ENCODE peak calls at places on chromosomes 3 and 15, in eight cellular contexts. One of them, this sample, is unnamed.

GRCh38 chr3:189841474-189842205 is 210.5 kb downstream of the TP63 start:
- DNase-seq in chondrocyte: no peak
- DNase-seq in hepatocyte: peak; percentile 15
- DNase-seq in activated T-helper 1 cell treated with anti-CD3 and anti-CD28 coated beads, Interleukin-12 subunit alpha, Interleukin-12 subunit beta, Interleukin-2, Interleukin-4 antibody, amounts not matched to agents 30 ng/mL and 10 ng/mL and 1 ng/mL, durations not matched to agents 14 hours and 24 hours and 36 hours: no peak
- DNase-seq in activated T-cell treated with anti-CD3 and anti-CD28 coated beads for 48 hours: no peak
- DNase-seq in germinal center: no peak
- DNase-seq in CD4-positive, alpha-beta memory T cell: no peak
- DNase-seq in cardiac fibroblast: peak; percentile 76
- DNase-seq in this sample: no peak

GRCh38 chr3:140290105-140290504 is 355.1 kb downstream of the CLSTN2 start:
- DNase-seq in hepatocyte: no peak
- DNase-seq in cardiac fibroblast: peak; percentile 38
- DNase-seq in CD4-positive, alpha-beta memory T cell: no peak
- DNase-seq in chondrocyte: no peak
- DNase-seq in activated T-cell treated with anti-CD3 and anti-CD28 coated beads for 48 hours: no peak
- DNase-seq in germinal center: no peak
- DNase-seq in activated T-helper 1 cell treated with anti-CD3 and anti-CD28 coated beads, Interleukin-12 subunit alpha, Interleukin-12 subunit beta, Interleukin-2, Interleukin-4 antibody, amounts not matched to agents 30 ng/mL and 10 ng/mL and 1 ng/mL, durations not matched to agents 14 hours and 24 hours and 36 hours: no peak
- DNase-seq in this sample: no peak

GRCh38 chr3:141544697-141545096 is 57.9 kb downstream of the RASA2 start:
- DNase-seq in cardiac fibroblast: no peak
- DNase-seq in chondrocyte: no peak
- DNase-seq in germinal center: no peak
- DNase-seq in CD4-positive, alpha-beta memory T cell: peak; percentile 51
- DNase-seq in hepatocyte: no peak
- DNase-seq in activated T-cell treated with anti-CD3 and anti-CD28 coated beads for 48 hours: no peak
- DNase-seq in activated T-helper 1 cell treated with anti-CD3 and anti-CD28 coated beads, Interleukin-12 subunit alpha, Interleukin-12 subunit beta, Interleukin-2, Interleukin-4 antibody, amounts not matched to agents 30 ng/mL and 10 ng/mL and 1 ng/mL, durations not matched to agents 14 hours and 24 hours and 36 hours: peak; percentile 6
- DNase-seq in this sample: no peak

GRCh38 chr15:58332676-58333400 is 99.0 kb upstream of the LIPC start:
- DNase-seq in activated T-helper 1 cell treated with anti-CD3 and anti-CD28 coated beads, Interleukin-12 subunit alpha, Interleukin-12 subunit beta, Interleukin-2, Interleukin-4 antibody, amounts not matched to agents 30 ng/mL and 10 ng/mL and 1 ng/mL, durations not matched to agents 14 hours and 24 hours and 36 hours: no peak
- DNase-seq in CD4-positive, alpha-beta memory T cell: no peak
- DNase-seq in hepatocyte: peak; percentile 43
- DNase-seq in germinal center: no peak
- DNase-seq in cardiac fibroblast: peak; percentile 79
- DNase-seq in chondrocyte: no peak
- DNase-seq in activated T-cell treated with anti-CD3 and anti-CD28 coated beads for 48 hours: no peak
- DNase-seq in this sample: no peak

GRCh38 chr15:44261007-44261706 is 27.4 kb upstream of the GOLM2 start:
- DNase-seq in cardiac fibroblast: no peak
- DNase-seq in germinal center: no peak
- DNase-seq in chondrocyte: no peak
- DNase-seq in activated T-helper 1 cell treated with anti-CD3 and anti-CD28 coated beads, Interleukin-12 subunit alpha, Interleukin-12 subunit beta, Interleukin-2, Interleukin-4 antibody, amounts not matched to agents 30 ng/mL and 10 ng/mL and 1 ng/mL, durations not matched to agents 14 hours and 24 hours and 36 hours: no peak
- DNase-seq in CD4-positive, alpha-beta memory T cell: no peak
- DNase-seq in hepatocyte: no peak
- DNase-seq in activated T-cell treated with anti-CD3 and anti-CD28 coated beads for 48 hours: no peak
- DNase-seq in this sample: no peak

GRCh38 chr3:48826451-48826850 is 21.2 kb downstream of the PRKAR2A start:
- DNase-seq in activated T-helper 1 cell treated with anti-CD3 and anti-CD28 coated beads, Interleukin-12 subunit alpha, Interleukin-12 subunit beta, Interleukin-2, Interleukin-4 antibody, amounts not matched to agents 30 ng/mL and 10 ng/mL and 1 ng/mL, durations not matched to agents 14 hours and 24 hours and 36 hours: no peak
- DNase-seq in CD4-positive, alpha-beta memory T cell: no peak
- DNase-seq in chondrocyte: no peak
- DNase-seq in cardiac fibroblast: peak; percentile 98
- DNase-seq in activated T-cell treated with anti-CD3 and anti-CD28 coated beads for 48 hours: no peak
- DNase-seq in hepatocyte: no peak
- DNase-seq in germinal center: no peak
- DNase-seq in this sample: no peak

GRCh38 chr3:107705046-107705445 is 182.3 kb downstream of the BBX start:
- DNase-seq in hepatocyte: no peak
- DNase-seq in CD4-positive, alpha-beta memory T cell: no peak
- DNase-seq in activated T-helper 1 cell treated with anti-CD3 and anti-CD28 coated beads, Interleukin-12 subunit alpha, Interleukin-12 subunit beta, Interleukin-2, Interleukin-4 antibody, amounts not matched to agents 30 ng/mL and 10 ng/mL and 1 ng/mL, durations not matched to agents 14 hours and 24 hours and 36 hours: no peak
- DNase-seq in cardiac fibroblast: no peak
- DNase-seq in activated T-cell treated with anti-CD3 and anti-CD28 coated beads for 48 hours: no peak
- DNase-seq in chondrocyte: no peak
- DNase-seq in germinal center: no peak
- DNase-seq in this sample: no peak

GRCh38 chr15:99635794-99636193 is 70.0 kb downstream of the MEF2A start:
- DNase-seq in activated T-helper 1 cell treated with anti-CD3 and anti-CD28 coated beads, Interleukin-12 subunit alpha, Interleukin-12 subunit beta, Interleukin-2, Interleukin-4 antibody, amounts not matched to agents 30 ng/mL and 10 ng/mL and 1 ng/mL, durations not matched to agents 14 hours and 24 hours and 36 hours: no peak
- DNase-seq in germinal center: no peak
- DNase-seq in CD4-positive, alpha-beta memory T cell: no peak
- DNase-seq in chondrocyte: no peak
- DNase-seq in activated T-cell treated with anti-CD3 and anti-CD28 coated beads for 48 hours: no peak
- DNase-seq in cardiac fibroblast: no peak
- DNase-seq in hepatocyte: no peak
- DNase-seq in this sample: no peak

GRCh38 chr3:155161630-155162292 is 81.6 kb downstream of the MME start:
- DNase-seq in activated T-helper 1 cell treated with anti-CD3 and anti-CD28 coated beads, Interleukin-12 subunit alpha, Interleukin-12 subunit beta, Interleukin-2, Interleukin-4 antibody, amounts not matched to agents 30 ng/mL and 10 ng/mL and 1 ng/mL, durations not matched to agents 14 hours and 24 hours and 36 hours: no peak
- DNase-seq in activated T-cell treated with anti-CD3 and anti-CD28 coated beads for 48 hours: no peak
- DNase-seq in CD4-positive, alpha-beta memory T cell: no peak
- DNase-seq in chondrocyte: no peak
- DNase-seq in cardiac fibroblast: no peak
- DNase-seq in germinal center: no peak
- DNase-seq in hepatocyte: no peak
- DNase-seq in this sample: no peak

GRCh38 chr3:152737021-152737908 is 97.7 kb upstream of the P2RY1 start:
- DNase-seq in germinal center: no peak
- DNase-seq in CD4-positive, alpha-beta memory T cell: no peak
- DNase-seq in activated T-helper 1 cell treated with anti-CD3 and anti-CD28 coated beads, Interleukin-12 subunit alpha, Interleukin-12 subunit beta, Interleukin-2, Interleukin-4 antibody, amounts not matched to agents 30 ng/mL and 10 ng/mL and 1 ng/mL, durations not matched to agents 14 hours and 24 hours and 36 hours: no peak
- DNase-seq in hepatocyte: no peak
- DNase-seq in chondrocyte: no peak
- DNase-seq in cardiac fibroblast: peak; percentile 88
- DNase-seq in activated T-cell treated with anti-CD3 and anti-CD28 coated beads for 48 hours: no peak
- DNase-seq in this sample: peak; percentile 32

GRCh38 chr15:81254277-81255265 is 57.9 kb downstream of the IL16 start:
- DNase-seq in activated T-cell treated with anti-CD3 and anti-CD28 coated beads for 48 hours: no peak
- DNase-seq in activated T-helper 1 cell treated with anti-CD3 and anti-CD28 coated beads, Interleukin-12 subunit alpha, Interleukin-12 subunit beta, Interleukin-2, Interleukin-4 antibody, amounts not matched to agents 30 ng/mL and 10 ng/mL and 1 ng/mL, durations not matched to agents 14 hours and 24 hours and 36 hours: no peak
- DNase-seq in CD4-positive, alpha-beta memory T cell: no peak
- DNase-seq in chondrocyte: no peak
- DNase-seq in hepatocyte: no peak
- DNase-seq in cardiac fibroblast: peak; percentile 38
- DNase-seq in germinal center: no peak
- DNase-seq in this sample: no peak

GRCh38 chr3:195069501-195070251 is 201.3 kb downstream of the XXYLT1 start:
- DNase-seq in activated T-helper 1 cell treated with anti-CD3 and anti-CD28 coated beads, Interleukin-12 subunit alpha, Interleukin-12 subunit beta, Interleukin-2, Interleukin-4 antibody, amounts not matched to agents 30 ng/mL and 10 ng/mL and 1 ng/mL, durations not matched to agents 14 hours and 24 hours and 36 hours: no peak
- DNase-seq in hepatocyte: no peak
- DNase-seq in activated T-cell treated with anti-CD3 and anti-CD28 coated beads for 48 hours: no peak
- DNase-seq in germinal center: no peak
- DNase-seq in cardiac fibroblast: no peak
- DNase-seq in CD4-positive, alpha-beta memory T cell: no peak
- DNase-seq in chondrocyte: peak; percentile 87
- DNase-seq in this sample: no peak

GRCh38 chr15:89776274-89777072 is at the start of gene MESP2:
- DNase-seq in activated T-helper 1 cell treated with anti-CD3 and anti-CD28 coated beads, Interleukin-12 subunit alpha, Interleukin-12 subunit beta, Interleukin-2, Interleukin-4 antibody, amounts not matched to agents 30 ng/mL and 10 ng/mL and 1 ng/mL, durations not matched to agents 14 hours and 24 hours and 36 hours: peak; percentile 46
- DNase-seq in CD4-positive, alpha-beta memory T cell: peak; percentile 40
- DNase-seq in chondrocyte: peak; percentile 83
- DNase-seq in cardiac fibroblast: peak; percentile 79
- DNase-seq in activated T-cell treated with anti-CD3 and anti-CD28 coated beads for 48 hours: peak; percentile 60
- DNase-seq in hepatocyte: peak; percentile 92
- DNase-seq in germinal center: peak; percentile 84
- DNase-seq in this sample: peak; percentile 82

GRCh38 chr3:20997183-20997582 is 753.8 kb downstream of the ZNF385D start:
- DNase-seq in chondrocyte: no peak
- DNase-seq in activated T-helper 1 cell treated with anti-CD3 and anti-CD28 coated beads, Interleukin-12 subunit alpha, Interleukin-12 subunit beta, Interleukin-2, Interleukin-4 antibody, amounts not matched to agents 30 ng/mL and 10 ng/mL and 1 ng/mL, durations not matched to agents 14 hours and 24 hours and 36 hours: no peak
- DNase-seq in hepatocyte: no peak
- DNase-seq in activated T-cell treated with anti-CD3 and anti-CD28 coated beads for 48 hours: no peak
- DNase-seq in germinal center: no peak
- DNase-seq in cardiac fibroblast: no peak
- DNase-seq in CD4-positive, alpha-beta memory T cell: no peak
- DNase-seq in this sample: no peak

GRCh38 chr3:19775744-19776143 is 158.3 kb downstream of the EFHB start:
- DNase-seq in activated T-helper 1 cell treated with anti-CD3 and anti-CD28 coated beads, Interleukin-12 subunit alpha, Interleukin-12 subunit beta, Interleukin-2, Interleukin-4 antibody, amounts not matched to agents 30 ng/mL and 10 ng/mL and 1 ng/mL, durations not matched to agents 14 hours and 24 hours and 36 hours: no peak
- DNase-seq in chondrocyte: no peak
- DNase-seq in activated T-cell treated with anti-CD3 and anti-CD28 coated beads for 48 hours: no peak
- DNase-seq in germinal center: no peak
- DNase-seq in hepatocyte: peak; percentile 4
- DNase-seq in CD4-positive, alpha-beta memory T cell: no peak
- DNase-seq in cardiac fibroblast: no peak
- DNase-seq in this sample: no peak

GRCh38 chr3:14847613-14848541 is 29.1 kb downstream of the FGD5 start:
- DNase-seq in germinal center: peak; percentile 24
- DNase-seq in chondrocyte: peak; percentile 62
- DNase-seq in CD4-positive, alpha-beta memory T cell: no peak
- DNase-seq in hepatocyte: peak; percentile 66
- DNase-seq in activated T-helper 1 cell treated with anti-CD3 and anti-CD28 coated beads, Interleukin-12 subunit alpha, Interleukin-12 subunit beta, Interleukin-2, Interleukin-4 antibody, amounts not matched to agents 30 ng/mL and 10 ng/mL and 1 ng/mL, durations not matched to agents 14 hours and 24 hours and 36 hours: peak; percentile 4
- DNase-seq in cardiac fibroblast: no peak
- DNase-seq in activated T-cell treated with anti-CD3 and anti-CD28 coated beads for 48 hours: no peak
- DNase-seq in this sample: peak; percentile 52

GRCh38 chr15:29937956-29938355 is 115.7 kb upstream of the TJP1 start:
- DNase-seq in activated T-cell treated with anti-CD3 and anti-CD28 coated beads for 48 hours: no peak
- DNase-seq in germinal center: no peak
- DNase-seq in CD4-positive, alpha-beta memory T cell: no peak
- DNase-seq in activated T-helper 1 cell treated with anti-CD3 and anti-CD28 coated beads, Interleukin-12 subunit alpha, Interleukin-12 subunit beta, Interleukin-2, Interleukin-4 antibody, amounts not matched to agents 30 ng/mL and 10 ng/mL and 1 ng/mL, durations not matched to agents 14 hours and 24 hours and 36 hours: no peak
- DNase-seq in cardiac fibroblast: peak; percentile 76
- DNase-seq in hepatocyte: no peak
- DNase-seq in chondrocyte: no peak
- DNase-seq in this sample: no peak

GRCh38 chr3:188196232-188196990 is 42.5 kb downstream of the LPP start:
- DNase-seq in CD4-positive, alpha-beta memory T cell: no peak
- DNase-seq in hepatocyte: no peak
- DNase-seq in activated T-cell treated with anti-CD3 and anti-CD28 coated beads for 48 hours: no peak
- DNase-seq in activated T-helper 1 cell treated with anti-CD3 and anti-CD28 coated beads, Interleukin-12 subunit alpha, Interleukin-12 subunit beta, Interleukin-2, Interleukin-4 antibody, amounts not matched to agents 30 ng/mL and 10 ng/mL and 1 ng/mL, durations not matched to agents 14 hours and 24 hours and 36 hours: no peak
- DNase-seq in cardiac fibroblast: peak; percentile 23
- DNase-seq in germinal center: no peak
- DNase-seq in chondrocyte: no peak
- DNase-seq in this sample: no peak

GRCh38 chr3:192413461-192413860 is 313.9 kb downstream of the FGF12 start:
- DNase-seq in cardiac fibroblast: peak; percentile 24
- DNase-seq in activated T-cell treated with anti-CD3 and anti-CD28 coated beads for 48 hours: no peak
- DNase-seq in activated T-helper 1 cell treated with anti-CD3 and anti-CD28 coated beads, Interleukin-12 subunit alpha, Interleukin-12 subunit beta, Interleukin-2, Interleukin-4 antibody, amounts not matched to agents 30 ng/mL and 10 ng/mL and 1 ng/mL, durations not matched to agents 14 hours and 24 hours and 36 hours: no peak
- DNase-seq in hepatocyte: no peak
- DNase-seq in chondrocyte: no peak
- DNase-seq in germinal center: no peak
- DNase-seq in CD4-positive, alpha-beta memory T cell: no peak
- DNase-seq in this sample: no peak

GRCh38 chr3:192719964-192720363 is 7.4 kb downstream of the FGF12 start:
- DNase-seq in chondrocyte: no peak
- DNase-seq in activated T-cell treated with anti-CD3 and anti-CD28 coated beads for 48 hours: no peak
- DNase-seq in CD4-positive, alpha-beta memory T cell: no peak
- DNase-seq in hepatocyte: no peak
- DNase-seq in germinal center: no peak
- DNase-seq in cardiac fibroblast: no peak
- DNase-seq in activated T-helper 1 cell treated with anti-CD3 and anti-CD28 coated beads, Interleukin-12 subunit alpha, Interleukin-12 subunit beta, Interleukin-2, Interleukin-4 antibody, amounts not matched to agents 30 ng/mL and 10 ng/mL and 1 ng/mL, durations not matched to agents 14 hours and 24 hours and 36 hours: no peak
- DNase-seq in this sample: no peak

GRCh38 chr3:60703956-60704736 is 547.1 kb downstream of the FHIT start:
- DNase-seq in germinal center: no peak
- DNase-seq in CD4-positive, alpha-beta memory T cell: no peak
- DNase-seq in chondrocyte: no peak
- DNase-seq in activated T-cell treated with anti-CD3 and anti-CD28 coated beads for 48 hours: no peak
- DNase-seq in cardiac fibroblast: peak; percentile 64
- DNase-seq in hepatocyte: no peak
- DNase-seq in activated T-helper 1 cell treated with anti-CD3 and anti-CD28 coated beads, Interleukin-12 subunit alpha, Interleukin-12 subunit beta, Interleukin-2, Interleukin-4 antibody, amounts not matched to agents 30 ng/mL and 10 ng/mL and 1 ng/mL, durations not matched to agents 14 hours and 24 hours and 36 hours: no peak
- DNase-seq in this sample: no peak

GRCh38 chr3:130878464-130878863 is 15.4 kb upstream of the ATP2C1 start:
- DNase-seq in chondrocyte: no peak
- DNase-seq in activated T-cell treated with anti-CD3 and anti-CD28 coated beads for 48 hours: no peak
- DNase-seq in cardiac fibroblast: no peak
- DNase-seq in activated T-helper 1 cell treated with anti-CD3 and anti-CD28 coated beads, Interleukin-12 subunit alpha, Interleukin-12 subunit beta, Interleukin-2, Interleukin-4 antibody, amounts not matched to agents 30 ng/mL and 10 ng/mL and 1 ng/mL, durations not matched to agents 14 hours and 24 hours and 36 hours: no peak
- DNase-seq in hepatocyte: no peak
- DNase-seq in CD4-positive, alpha-beta memory T cell: no peak
- DNase-seq in germinal center: no peak
- DNase-seq in this sample: no peak

GRCh38 chr15:66580643-66581042 is 14.8 kb upstream of the LCTL start:
- DNase-seq in hepatocyte: no peak
- DNase-seq in chondrocyte: no peak
- DNase-seq in activated T-cell treated with anti-CD3 and anti-CD28 coated beads for 48 hours: no peak
- DNase-seq in CD4-positive, alpha-beta memory T cell: no peak
- DNase-seq in germinal center: no peak
- DNase-seq in activated T-helper 1 cell treated with anti-CD3 and anti-CD28 coated beads, Interleukin-12 subunit alpha, Interleukin-12 subunit beta, Interleukin-2, Interleukin-4 antibody, amounts not matched to agents 30 ng/mL and 10 ng/mL and 1 ng/mL, durations not matched to agents 14 hours and 24 hours and 36 hours: no peak
- DNase-seq in cardiac fibroblast: peak; percentile 79
- DNase-seq in this sample: no peak

GRCh38 chr15:88605507-88606436 is 15.4 kb upstream of the AEN start:
- DNase-seq in activated T-cell treated with anti-CD3 and anti-CD28 coated beads for 48 hours: peak; percentile 40
- DNase-seq in activated T-helper 1 cell treated with anti-CD3 and anti-CD28 coated beads, Interleukin-12 subunit alpha, Interleukin-12 subunit beta, Interleukin-2, Interleukin-4 antibody, amounts not matched to agents 30 ng/mL and 10 ng/mL and 1 ng/mL, durations not matched to agents 14 hours and 24 hours and 36 hours: no peak
- DNase-seq in germinal center: no peak
- DNase-seq in cardiac fibroblast: peak; percentile 38
- DNase-seq in CD4-positive, alpha-beta memory T cell: peak; percentile 47
- DNase-seq in hepatocyte: peak; percentile 73
- DNase-seq in chondrocyte: no peak
- DNase-seq in this sample: no peak

GRCh38 chr3:154852515-154852914 is 227.6 kb upstream of the MME start:
- DNase-seq in chondrocyte: no peak
- DNase-seq in CD4-positive, alpha-beta memory T cell: no peak
- DNase-seq in germinal center: no peak
- DNase-seq in activated T-helper 1 cell treated with anti-CD3 and anti-CD28 coated beads, Interleukin-12 subunit alpha, Interleukin-12 subunit beta, Interleukin-2, Interleukin-4 antibody, amounts not matched to agents 30 ng/mL and 10 ng/mL and 1 ng/mL, durations not matched to agents 14 hours and 24 hours and 36 hours: no peak
- DNase-seq in hepatocyte: no peak
- DNase-seq in cardiac fibroblast: no peak
- DNase-seq in activated T-cell treated with anti-CD3 and anti-CD28 coated beads for 48 hours: no peak
- DNase-seq in this sample: no peak

GRCh38 chr3:63960048-63960711 is 48.0 kb upstream of the SCAANT1 start:
- DNase-seq in CD4-positive, alpha-beta memory T cell: no peak
- DNase-seq in cardiac fibroblast: peak; percentile 82
- DNase-seq in activated T-cell treated with anti-CD3 and anti-CD28 coated beads for 48 hours: no peak
- DNase-seq in chondrocyte: no peak
- DNase-seq in germinal center: no peak
- DNase-seq in activated T-helper 1 cell treated with anti-CD3 and anti-CD28 coated beads, Interleukin-12 subunit alpha, Interleukin-12 subunit beta, Interleukin-2, Interleukin-4 antibody, amounts not matched to agents 30 ng/mL and 10 ng/mL and 1 ng/mL, durations not matched to agents 14 hours and 24 hours and 36 hours: no peak
- DNase-seq in hepatocyte: no peak
- DNase-seq in this sample: no peak

GRCh38 chr15:90184119-90184785 is 16.9 kb upstream of the SEMA4B start:
- DNase-seq in hepatocyte: peak; percentile 92
- DNase-seq in activated T-helper 1 cell treated with anti-CD3 and anti-CD28 coated beads, Interleukin-12 subunit alpha, Interleukin-12 subunit beta, Interleukin-2, Interleukin-4 antibody, amounts not matched to agents 30 ng/mL and 10 ng/mL and 1 ng/mL, durations not matched to agents 14 hours and 24 hours and 36 hours: peak; percentile 15
- DNase-seq in cardiac fibroblast: peak; percentile 80
- DNase-seq in activated T-cell treated with anti-CD3 and anti-CD28 coated beads for 48 hours: no peak
- DNase-seq in CD4-positive, alpha-beta memory T cell: no peak
- DNase-seq in chondrocyte: no peak
- DNase-seq in germinal center: peak; percentile 41
- DNase-seq in this sample: no peak

GRCh38 chr3:56988874-56989433 is 71.5 kb upstream of the SPATA12 start:
- DNase-seq in chondrocyte: no peak
- DNase-seq in hepatocyte: peak; percentile 93
- DNase-seq in cardiac fibroblast: peak; percentile 88
- DNase-seq in CD4-positive, alpha-beta memory T cell: peak; percentile 65
- DNase-seq in activated T-helper 1 cell treated with anti-CD3 and anti-CD28 coated beads, Interleukin-12 subunit alpha, Interleukin-12 subunit beta, Interleukin-2, Interleukin-4 antibody, amounts not matched to agents 30 ng/mL and 10 ng/mL and 1 ng/mL, durations not matched to agents 14 hours and 24 hours and 36 hours: peak; percentile 46
- DNase-seq in germinal center: peak; percentile 57
- DNase-seq in activated T-cell treated with anti-CD3 and anti-CD28 coated beads for 48 hours: peak; percentile 46
- DNase-seq in this sample: peak; percentile 30

GRCh38 chr3:77038928-77039605 is 832 bp upstream of the ROBO2 start:
- DNase-seq in CD4-positive, alpha-beta memory T cell: no peak
- DNase-seq in activated T-helper 1 cell treated with anti-CD3 and anti-CD28 coated beads, Interleukin-12 subunit alpha, Interleukin-12 subunit beta, Interleukin-2, Interleukin-4 antibody, amounts not matched to agents 30 ng/mL and 10 ng/mL and 1 ng/mL, durations not matched to agents 14 hours and 24 hours and 36 hours: no peak
- DNase-seq in germinal center: no peak
- DNase-seq in cardiac fibroblast: peak; percentile 19
- DNase-seq in activated T-cell treated with anti-CD3 and anti-CD28 coated beads for 48 hours: no peak
- DNase-seq in chondrocyte: no peak
- DNase-seq in hepatocyte: peak; percentile 31
- DNase-seq in this sample: no peak

GRCh38 chr3:123068227-123069020 is 1.6 kb downstream of the PDIA5 start:
- DNase-seq in CD4-positive, alpha-beta memory T cell: no peak
- DNase-seq in chondrocyte: no peak
- DNase-seq in activated T-helper 1 cell treated with anti-CD3 and anti-CD28 coated beads, Interleukin-12 subunit alpha, Interleukin-12 subunit beta, Interleukin-2, Interleukin-4 antibody, amounts not matched to agents 30 ng/mL and 10 ng/mL and 1 ng/mL, durations not matched to agents 14 hours and 24 hours and 36 hours: no peak
- DNase-seq in activated T-cell treated with anti-CD3 and anti-CD28 coated beads for 48 hours: no peak
- DNase-seq in cardiac fibroblast: no peak
- DNase-seq in hepatocyte: peak; percentile 48
- DNase-seq in germinal center: no peak
- DNase-seq in this sample: no peak

GRCh38 chr15:29571728-29572454 is 250.4 kb downstream of the TJP1 start:
- DNase-seq in activated T-helper 1 cell treated with anti-CD3 and anti-CD28 coated beads, Interleukin-12 subunit alpha, Interleukin-12 subunit beta, Interleukin-2, Interleukin-4 antibody, amounts not matched to agents 30 ng/mL and 10 ng/mL and 1 ng/mL, durations not matched to agents 14 hours and 24 hours and 36 hours: no peak
- DNase-seq in chondrocyte: no peak
- DNase-seq in CD4-positive, alpha-beta memory T cell: no peak
- DNase-seq in activated T-cell treated with anti-CD3 and anti-CD28 coated beads for 48 hours: no peak
- DNase-seq in hepatocyte: peak; percentile 43
- DNase-seq in cardiac fibroblast: peak; percentile 14
- DNase-seq in germinal center: no peak
- DNase-seq in this sample: no peak

GRCh38 chr3:177053107-177053506 is 144.2 kb downstream of the TBL1XR1 start:
- DNase-seq in CD4-positive, alpha-beta memory T cell: no peak
- DNase-seq in cardiac fibroblast: no peak
- DNase-seq in hepatocyte: no peak
- DNase-seq in germinal center: no peak
- DNase-seq in activated T-helper 1 cell treated with anti-CD3 and anti-CD28 coated beads, Interleukin-12 subunit alpha, Interleukin-12 subunit beta, Interleukin-2, Interleukin-4 antibody, amounts not matched to agents 30 ng/mL and 10 ng/mL and 1 ng/mL, durations not matched to agents 14 hours and 24 hours and 36 hours: no peak
- DNase-seq in activated T-cell treated with anti-CD3 and anti-CD28 coated beads for 48 hours: no peak
- DNase-seq in chondrocyte: no peak
- DNase-seq in this sample: no peak

GRCh38 chr3:9088431-9089353 is 125.4 kb upstream of the RAD18 start:
- DNase-seq in cardiac fibroblast: peak; percentile 13
- DNase-seq in chondrocyte: no peak
- DNase-seq in activated T-helper 1 cell treated with anti-CD3 and anti-CD28 coated beads, Interleukin-12 subunit alpha, Interleukin-12 subunit beta, Interleukin-2, Interleukin-4 antibody, amounts not matched to agents 30 ng/mL and 10 ng/mL and 1 ng/mL, durations not matched to agents 14 hours and 24 hours and 36 hours: no peak
- DNase-seq in activated T-cell treated with anti-CD3 and anti-CD28 coated beads for 48 hours: no peak
- DNase-seq in germinal center: no peak
- DNase-seq in CD4-positive, alpha-beta memory T cell: no peak
- DNase-seq in hepatocyte: peak; percentile 66
- DNase-seq in this sample: no peak

GRCh38 chr15:73305331-73306211 is 63.2 kb downstream of the HCN4 start:
- DNase-seq in chondrocyte: no peak
- DNase-seq in hepatocyte: peak; percentile 82
- DNase-seq in cardiac fibroblast: peak; percentile 83
- DNase-seq in activated T-helper 1 cell treated with anti-CD3 and anti-CD28 coated beads, Interleukin-12 subunit alpha, Interleukin-12 subunit beta, Interleukin-2, Interleukin-4 antibody, amounts not matched to agents 30 ng/mL and 10 ng/mL and 1 ng/mL, durations not matched to agents 14 hours and 24 hours and 36 hours: no peak
- DNase-seq in germinal center: peak; percentile 21
- DNase-seq in CD4-positive, alpha-beta memory T cell: peak; percentile 9
- DNase-seq in activated T-cell treated with anti-CD3 and anti-CD28 coated beads for 48 hours: no peak
- DNase-seq in this sample: no peak

This sample was measured in GM19239.